ENCODE peak calls at places on chromosomes 4 and X, in five cellular contexts. G is HepG2, V is IMR-90, M is H1, C is K562. Q is an unnamed sample. For H3K9me3, the result is how much of the 10 kb centered on the place peaks cover.

GRCh38 chr4:122771724-122772123 is 39.2 kb downstream of the BBS12 start:
- DNase-seq in G (no peak), M (no peak), C (no peak), V (no peak), Q (no peak)

GRCh38 chr4:5033266-5033945 is 14.1 kb upstream of the CYTL1 start:
- DNase-seq in V (no peak), M (no peak), G (no peak), C (no peak), Q (no peak)

GRCh38 chrX:110403839-110404238 is 45.2 kb downstream of the RTL9 start:
- DNase-seq in M (no peak), C (no peak), V (peak), G (no peak), Q (no peak)

GRCh38 chr4:179666226-179666625 is 2224.0 kb upstream of the AGA start:
- DNase-seq in V (no peak), C (no peak), G (no peak), M (no peak), Q (no peak)

GRCh38 chr4:120052840-120053239 is 13.8 kb downstream of the MAD2L1 start:
- DNase-seq in G (no peak), V (peak), C (no peak), M (no peak), Q (no peak)

GRCh38 chrX:12891167-12891566 is 15.3 kb upstream of the TLR8 start:
- DNase-seq in V (no peak), M (no peak), G (no peak), C (no peak), Q (no peak)

GRCh38 chr4:110195561-110196205 is 2.7 kb downstream of the ELOVL6 start:
- DNase-seq in V (peak), C (no peak), G (no peak), M (no peak), Q (no peak)

GRCh38 chrX:20231598-20231997 is 35.1 kb downstream of the RPS6KA3 start:
- DNase-seq in M (no peak), C (no peak), G (no peak), V (no peak), Q (no peak)

GRCh38 chr4:93436000-93436626 is 392.4 kb upstream of the ATOH1 start:
- DNase-seq in C (no peak), M (no peak), G (no peak), V (no peak), Q (no peak)
- TF ChIP-seq MAFK in C (no peak), M (no peak), G (no peak), V (no peak), Q (no peak)

GRCh38 chrX:57929373-57929772 is 19.1 kb upstream of the ZXDA start:
- DNase-seq in G (peak), C (no peak), V (peak), M (no peak), Q (no peak)
- H3K9me3 ChIP-seq in G (under half), C (under half), V (under half), M (half or more), Q (under half)

GRCh38 chrX:29254515-29254914 is 667.3 kb downstream of the IL1RAPL1 start:
- DNase-seq in M (no peak), V (no peak), C (no peak), G (no peak), Q (no peak)

GRCh38 chrX:29257516-29257915 is 670.3 kb downstream of the IL1RAPL1 start:
- DNase-seq in G (no peak), M (no peak), C (no peak), V (peak), Q (no peak)
- TF ChIP-seq MAFK in G (no peak), M (no peak), C (no peak), V (no peak), Q (no peak)

DNA sequence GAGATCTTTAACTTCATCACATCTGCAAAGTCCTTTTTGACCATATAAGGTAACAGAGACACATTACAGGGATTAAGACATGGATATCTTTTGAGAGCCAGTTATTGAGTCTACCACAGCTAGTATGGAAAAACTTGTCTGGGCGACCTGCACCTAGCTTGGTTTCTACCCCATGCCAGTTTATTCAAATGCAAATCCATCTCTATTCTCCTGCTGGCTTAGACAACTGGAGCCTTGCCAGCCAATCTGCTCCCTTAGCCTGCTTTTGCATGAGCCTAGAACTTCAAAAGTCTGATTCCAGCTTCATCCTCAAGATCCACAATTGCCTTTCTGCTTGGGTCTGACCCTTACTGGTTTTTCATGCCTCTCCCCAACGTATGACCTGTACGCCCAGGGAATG is 212.0 kb upstream of the AFF2 start:
- DNase-seq in M (no peak), G (no peak), C (no peak), V (no peak), Q (no peak)
- H3K9me3 ChIP-seq in M (under half), G (under half), C (under half), V (under half), Q (under half)

DNA sequence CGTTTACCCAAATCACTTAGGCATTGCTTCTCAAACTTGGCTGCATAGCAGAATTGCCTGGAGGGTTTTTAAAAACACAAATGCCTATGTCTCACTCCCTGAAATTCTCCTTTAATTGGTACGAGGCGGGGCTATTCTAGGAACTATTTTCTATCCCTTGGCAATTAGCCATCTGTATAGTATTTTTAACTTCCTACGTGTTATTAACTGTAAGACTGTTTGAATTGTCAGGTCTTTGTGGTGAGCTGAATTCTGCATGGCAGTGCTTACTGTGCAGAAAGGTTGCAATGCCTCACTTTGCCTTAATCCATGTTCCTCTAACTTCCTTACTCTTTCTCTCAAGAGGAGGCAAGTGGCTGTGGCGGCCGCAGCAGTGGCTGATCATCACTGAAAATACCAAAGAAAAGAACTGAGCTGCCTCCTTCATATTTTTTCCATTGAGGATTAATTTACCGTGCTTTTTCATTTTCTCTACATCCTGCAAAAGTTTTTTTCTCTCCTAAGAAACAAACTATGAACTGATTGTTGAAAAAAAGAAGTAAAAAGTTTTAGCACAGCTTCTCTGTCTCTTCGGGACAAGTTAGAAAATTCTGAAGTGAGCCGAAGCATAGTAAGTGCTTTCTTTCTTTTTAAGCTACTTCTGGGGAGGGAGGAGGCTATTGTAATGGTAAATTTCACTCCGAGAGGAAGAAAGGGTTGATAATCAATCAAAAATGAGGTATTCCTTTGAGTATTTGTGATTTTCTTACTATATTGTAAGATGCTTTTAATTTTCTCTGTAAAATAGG is at the start of gene SHROOM3:
- DNase-seq in C (no peak), V (no peak), G (no peak), M (no peak), Q (no peak)
- TF ChIP-seq MAFK in C (no peak), V (no peak), G (no peak), M (no peak), Q (no peak)

GRCh38 chrX:360496-361150 is 26.1 kb downstream of the PPP2R3B start:
- DNase-seq in V (no peak), C (no peak), G (no peak), M (no peak), Q (no peak)
- H3K9me3 ChIP-seq in V (under half), C (under half), G (under half), M (under half), Q (under half)

GRCh38 chr4:113223001-113223400 is 173.5 kb downstream of the ANK2 start:
- DNase-seq in M (no peak), V (peak), G (no peak), C (no peak), Q (no peak)

GRCh38 chr4:113222006-113222405 is 172.6 kb downstream of the ANK2 start:
- DNase-seq in G (no peak), V (peak), C (no peak), M (no peak), Q (no peak)

GRCh38 chr4:113222431-113222979 is 173.1 kb downstream of the ANK2 start:
- DNase-seq in G (no peak), M (no peak), C (no peak), V (peak), Q (no peak)
- TF ChIP-seq MAFK in G (no peak), M (no peak), C (no peak), V (no peak), Q (no peak)

GRCh38 chr4:186727149-186727976 is 3.7 kb upstream of the FAT1 start:
- DNase-seq in V (peak), G (no peak), C (no peak), M (no peak), Q (no peak)
- H3K9me3 ChIP-seq in V (under half), G (under half), C (under half), M (under half), Q (under half)